ENCODE peak calls at places on chromosome 13, in ten cellular contexts. One of them, this sample, is unnamed.
A peak's percentile ranks its signal among the peaks of the same experiment; 100 is the strongest.

GRCh38 chr13:98048263-98048662 is 94.6 kb upstream of the FARP1 start:
- DNase-seq in globus pallidus: no peak
- DNase-seq in activated naive CD4-positive, alpha-beta T cell: no peak
- DNase-seq in activated naive CD8-positive, alpha-beta T cell treated with anti-CD3 and anti-CD28 coated beads, Interleukin-2, amount 50 U/mL, for 16 hours: no peak
- DNase-seq in C1 segment of cervical spinal cord: no peak
- DNase-seq in breast epithelium: no peak
- DNase-seq in Calu3: no peak
- DNase-seq in HS-5: no peak
- DNase-seq in fibroblast of pulmonary artery: no peak
- DNase-seq in NCI-H510A treated with DMSO at 0.1 percent for 48 hours: no peak
- DNase-seq in this sample: no peak

GRCh38 chr13:92553470-92554114 is 673.0 kb upstream of the GPC6 start:
- DNase-seq in globus pallidus: no peak
- DNase-seq in activated naive CD4-positive, alpha-beta T cell: no peak
- DNase-seq in activated naive CD8-positive, alpha-beta T cell treated with anti-CD3 and anti-CD28 coated beads, Interleukin-2, amount 50 U/mL, for 16 hours: no peak
- DNase-seq in C1 segment of cervical spinal cord: no peak
- DNase-seq in breast epithelium: no peak
- DNase-seq in Calu3: no peak
- DNase-seq in HS-5: no peak
- DNase-seq in fibroblast of pulmonary artery: no peak
- DNase-seq in NCI-H510A treated with DMSO at 0.1 percent for 48 hours: no peak
- DNase-seq in this sample: no peak

GRCh38 chr13:110380359-110381028 is 73.4 kb downstream of the COL4A2 start:
- DNase-seq in globus pallidus: no peak
- DNase-seq in activated naive CD4-positive, alpha-beta T cell: no peak
- DNase-seq in activated naive CD8-positive, alpha-beta T cell treated with anti-CD3 and anti-CD28 coated beads, Interleukin-2, amount 50 U/mL, for 16 hours: no peak
- DNase-seq in C1 segment of cervical spinal cord: no peak
- DNase-seq in breast epithelium: no peak
- DNase-seq in Calu3: peak; percentile 1
- DNase-seq in HS-5: no peak
- DNase-seq in fibroblast of pulmonary artery: peak; percentile 89
- DNase-seq in NCI-H510A treated with DMSO at 0.1 percent for 48 hours: no peak
- DNase-seq in this sample: no peak

GRCh38 chr13:30803791-30804190 is 68.4 kb downstream of the ALOX5AP start:
- DNase-seq in globus pallidus: no peak
- DNase-seq in activated naive CD4-positive, alpha-beta T cell: no peak
- DNase-seq in activated naive CD8-positive, alpha-beta T cell treated with anti-CD3 and anti-CD28 coated beads, Interleukin-2, amount 50 U/mL, for 16 hours: no peak
- DNase-seq in C1 segment of cervical spinal cord: no peak
- DNase-seq in breast epithelium: no peak
- DNase-seq in Calu3: no peak
- DNase-seq in HS-5: no peak
- DNase-seq in fibroblast of pulmonary artery: no peak
- DNase-seq in NCI-H510A treated with DMSO at 0.1 percent for 48 hours: no peak
- DNase-seq in this sample: no peak

GRCh38 chr13:20672772-20673171 is 30.7 kb upstream of the IL17D start:
- DNase-seq in globus pallidus: no peak
- DNase-seq in activated naive CD4-positive, alpha-beta T cell: no peak
- DNase-seq in activated naive CD8-positive, alpha-beta T cell treated with anti-CD3 and anti-CD28 coated beads, Interleukin-2, amount 50 U/mL, for 16 hours: no peak
- DNase-seq in C1 segment of cervical spinal cord: no peak
- DNase-seq in breast epithelium: no peak
- DNase-seq in Calu3: no peak
- DNase-seq in HS-5: no peak
- DNase-seq in fibroblast of pulmonary artery: peak; percentile 80
- DNase-seq in NCI-H510A treated with DMSO at 0.1 percent for 48 hours: no peak
- DNase-seq in this sample: no peak

GRCh38 chr13:107066355-107066754 is 498.4 kb upstream of the ARGLU1 start:
- DNase-seq in globus pallidus: no peak
- DNase-seq in activated naive CD4-positive, alpha-beta T cell: no peak
- DNase-seq in activated naive CD8-positive, alpha-beta T cell treated with anti-CD3 and anti-CD28 coated beads, Interleukin-2, amount 50 U/mL, for 16 hours: no peak
- DNase-seq in C1 segment of cervical spinal cord: no peak
- DNase-seq in breast epithelium: no peak
- DNase-seq in Calu3: no peak
- DNase-seq in HS-5: no peak
- DNase-seq in fibroblast of pulmonary artery: no peak
- DNase-seq in NCI-H510A treated with DMSO at 0.1 percent for 48 hours: no peak
- DNase-seq in this sample: no peak

GRCh38 chr13:92074658-92075057 is 676.2 kb downstream of the GPC5 start:
- DNase-seq in globus pallidus: peak; percentile 24
- DNase-seq in activated naive CD4-positive, alpha-beta T cell: no peak
- DNase-seq in activated naive CD8-positive, alpha-beta T cell treated with anti-CD3 and anti-CD28 coated beads, Interleukin-2, amount 50 U/mL, for 16 hours: no peak
- DNase-seq in C1 segment of cervical spinal cord: no peak
- DNase-seq in breast epithelium: no peak
- DNase-seq in Calu3: no peak
- DNase-seq in HS-5: no peak
- DNase-seq in fibroblast of pulmonary artery: peak; percentile 11
- DNase-seq in NCI-H510A treated with DMSO at 0.1 percent for 48 hours: no peak
- DNase-seq in this sample: peak; percentile 2

GRCh38 chr13:48833412-48833811 is 142.3 kb upstream of the FNDC3A start:
- DNase-seq in globus pallidus: no peak
- DNase-seq in activated naive CD4-positive, alpha-beta T cell: no peak
- DNase-seq in activated naive CD8-positive, alpha-beta T cell treated with anti-CD3 and anti-CD28 coated beads, Interleukin-2, amount 50 U/mL, for 16 hours: no peak
- DNase-seq in C1 segment of cervical spinal cord: no peak
- DNase-seq in breast epithelium: no peak
- DNase-seq in Calu3: no peak
- DNase-seq in HS-5: no peak
- DNase-seq in fibroblast of pulmonary artery: no peak
- DNase-seq in NCI-H510A treated with DMSO at 0.1 percent for 48 hours: no peak
- DNase-seq in this sample: no peak

GRCh38 chr13:114124921-114125320 is 7.5 kb downstream of the RASA3 start:
- DNase-seq in globus pallidus: no peak
- DNase-seq in activated naive CD4-positive, alpha-beta T cell: peak; percentile 49
- DNase-seq in activated naive CD8-positive, alpha-beta T cell treated with anti-CD3 and anti-CD28 coated beads, Interleukin-2, amount 50 U/mL, for 16 hours: peak; percentile 58
- DNase-seq in C1 segment of cervical spinal cord: no peak
- DNase-seq in breast epithelium: no peak
- DNase-seq in Calu3: no peak
- DNase-seq in HS-5: peak; percentile 44
- DNase-seq in fibroblast of pulmonary artery: peak; percentile 66
- DNase-seq in NCI-H510A treated with DMSO at 0.1 percent for 48 hours: no peak
- DNase-seq in this sample: no peak

GRCh38 chr13:38821753-38822551 is 135.1 kb downstream of the FREM2 start:
- DNase-seq in globus pallidus: peak; percentile 95
- DNase-seq in activated naive CD4-positive, alpha-beta T cell: no peak
- DNase-seq in activated naive CD8-positive, alpha-beta T cell treated with anti-CD3 and anti-CD28 coated beads, Interleukin-2, amount 50 U/mL, for 16 hours: no peak
- DNase-seq in C1 segment of cervical spinal cord: peak; percentile 81
- DNase-seq in breast epithelium: peak; percentile 63
- DNase-seq in Calu3: peak; percentile 1
- DNase-seq in HS-5: no peak
- DNase-seq in fibroblast of pulmonary artery: no peak
- DNase-seq in NCI-H510A treated with DMSO at 0.1 percent for 48 hours: no peak
- DNase-seq in this sample: no peak

GRCh38 chr13:108561152-108561551 is 68.3 kb upstream of the MYO16 start:
- DNase-seq in globus pallidus: peak; percentile 4
- DNase-seq in activated naive CD4-positive, alpha-beta T cell: no peak
- DNase-seq in activated naive CD8-positive, alpha-beta T cell treated with anti-CD3 and anti-CD28 coated beads, Interleukin-2, amount 50 U/mL, for 16 hours: no peak
- DNase-seq in C1 segment of cervical spinal cord: no peak
- DNase-seq in breast epithelium: no peak
- DNase-seq in Calu3: no peak
- DNase-seq in HS-5: no peak
- DNase-seq in fibroblast of pulmonary artery: no peak
- DNase-seq in NCI-H510A treated with DMSO at 0.1 percent for 48 hours: peak; percentile 41
- DNase-seq in this sample: no peak

GRCh38 chr13:69856331-69856730 is 251.3 kb upstream of the ATXN8OS start:
- DNase-seq in globus pallidus: no peak
- DNase-seq in activated naive CD4-positive, alpha-beta T cell: no peak
- DNase-seq in activated naive CD8-positive, alpha-beta T cell treated with anti-CD3 and anti-CD28 coated beads, Interleukin-2, amount 50 U/mL, for 16 hours: no peak
- DNase-seq in C1 segment of cervical spinal cord: no peak
- DNase-seq in breast epithelium: no peak
- DNase-seq in Calu3: peak; percentile 3
- DNase-seq in HS-5: no peak
- DNase-seq in fibroblast of pulmonary artery: no peak
- DNase-seq in NCI-H510A treated with DMSO at 0.1 percent for 48 hours: no peak
- DNase-seq in this sample: no peak

GRCh38 chr13:90084684-90085290 is 1262.7 kb upstream of the MIR17HG start:
- DNase-seq in globus pallidus: no peak
- DNase-seq in activated naive CD4-positive, alpha-beta T cell: no peak
- DNase-seq in activated naive CD8-positive, alpha-beta T cell treated with anti-CD3 and anti-CD28 coated beads, Interleukin-2, amount 50 U/mL, for 16 hours: no peak
- DNase-seq in C1 segment of cervical spinal cord: no peak
- DNase-seq in breast epithelium: no peak
- DNase-seq in Calu3: no peak
- DNase-seq in HS-5: peak; percentile 3
- DNase-seq in fibroblast of pulmonary artery: peak; percentile 29
- DNase-seq in NCI-H510A treated with DMSO at 0.1 percent for 48 hours: no peak
- DNase-seq in this sample: no peak

GRCh38 chr13:36131215-36131930 is at the start of gene DCLK1:
- DNase-seq in globus pallidus: peak; percentile 20
- DNase-seq in activated naive CD4-positive, alpha-beta T cell: no peak
- DNase-seq in activated naive CD8-positive, alpha-beta T cell treated with anti-CD3 and anti-CD28 coated beads, Interleukin-2, amount 50 U/mL, for 16 hours: no peak
- DNase-seq in C1 segment of cervical spinal cord: no peak
- DNase-seq in breast epithelium: no peak
- DNase-seq in Calu3: no peak
- DNase-seq in HS-5: no peak
- DNase-seq in fibroblast of pulmonary artery: peak; percentile 39
- DNase-seq in NCI-H510A treated with DMSO at 0.1 percent for 48 hours: peak; percentile 27
- DNase-seq in this sample: no peak

GRCh38 chr13:84352946-84353345 is 470.7 kb upstream of the SLITRK1 start:
- DNase-seq in globus pallidus: no peak
- DNase-seq in activated naive CD4-positive, alpha-beta T cell: no peak
- DNase-seq in activated naive CD8-positive, alpha-beta T cell treated with anti-CD3 and anti-CD28 coated beads, Interleukin-2, amount 50 U/mL, for 16 hours: no peak
- DNase-seq in C1 segment of cervical spinal cord: no peak
- DNase-seq in breast epithelium: no peak
- DNase-seq in Calu3: no peak
- DNase-seq in HS-5: no peak
- DNase-seq in fibroblast of pulmonary artery: no peak
- DNase-seq in NCI-H510A treated with DMSO at 0.1 percent for 48 hours: no peak
- DNase-seq in this sample: no peak

GRCh38 chr13:112685856-112686255 is 4.0 kb upstream of the ATP11A start:
- DNase-seq in globus pallidus: no peak
- DNase-seq in activated naive CD4-positive, alpha-beta T cell: no peak
- DNase-seq in activated naive CD8-positive, alpha-beta T cell treated with anti-CD3 and anti-CD28 coated beads, Interleukin-2, amount 50 U/mL, for 16 hours: no peak
- DNase-seq in C1 segment of cervical spinal cord: no peak
- DNase-seq in breast epithelium: no peak
- DNase-seq in Calu3: peak; percentile 42
- DNase-seq in HS-5: no peak
- DNase-seq in fibroblast of pulmonary artery: no peak
- DNase-seq in NCI-H510A treated with DMSO at 0.1 percent for 48 hours: no peak
- DNase-seq in this sample: no peak

GRCh38 chr13:41216160-41216559 is 21.8 kb upstream of the KBTBD7 start:
- DNase-seq in globus pallidus: no peak
- DNase-seq in activated naive CD4-positive, alpha-beta T cell: no peak
- DNase-seq in activated naive CD8-positive, alpha-beta T cell treated with anti-CD3 and anti-CD28 coated beads, Interleukin-2, amount 50 U/mL, for 16 hours: no peak
- DNase-seq in C1 segment of cervical spinal cord: no peak
- DNase-seq in breast epithelium: no peak
- DNase-seq in Calu3: no peak
- DNase-seq in HS-5: no peak
- DNase-seq in fibroblast of pulmonary artery: peak; percentile 46
- DNase-seq in NCI-H510A treated with DMSO at 0.1 percent for 48 hours: no peak
- DNase-seq in this sample: no peak

GRCh38 chr13:27001705-27002104 is 169.9 kb downstream of the USP12 start:
- DNase-seq in globus pallidus: no peak
- DNase-seq in activated naive CD4-positive, alpha-beta T cell: no peak
- DNase-seq in activated naive CD8-positive, alpha-beta T cell treated with anti-CD3 and anti-CD28 coated beads, Interleukin-2, amount 50 U/mL, for 16 hours: no peak
- DNase-seq in C1 segment of cervical spinal cord: no peak
- DNase-seq in breast epithelium: no peak
- DNase-seq in Calu3: no peak
- DNase-seq in HS-5: no peak
- DNase-seq in fibroblast of pulmonary artery: no peak
- DNase-seq in NCI-H510A treated with DMSO at 0.1 percent for 48 hours: peak; percentile 75
- DNase-seq in this sample: no peak

GRCh38 chr13:50678464-50679162 is 164.9 kb downstream of the DLEU7 start:
- DNase-seq in globus pallidus: peak; percentile 59
- DNase-seq in activated naive CD4-positive, alpha-beta T cell: no peak
- DNase-seq in activated naive CD8-positive, alpha-beta T cell treated with anti-CD3 and anti-CD28 coated beads, Interleukin-2, amount 50 U/mL, for 16 hours: no peak
- DNase-seq in C1 segment of cervical spinal cord: no peak
- DNase-seq in breast epithelium: no peak
- DNase-seq in Calu3: peak; percentile 3
- DNase-seq in HS-5: peak; percentile 58
- DNase-seq in fibroblast of pulmonary artery: peak; percentile 55
- DNase-seq in NCI-H510A treated with DMSO at 0.1 percent for 48 hours: no peak
- DNase-seq in this sample: peak; percentile 30

GRCh38 chr13:40101708-40102359 is 446.4 kb downstream of the COG6 start:
- DNase-seq in globus pallidus: no peak
- DNase-seq in activated naive CD4-positive, alpha-beta T cell: no peak
- DNase-seq in activated naive CD8-positive, alpha-beta T cell treated with anti-CD3 and anti-CD28 coated beads, Interleukin-2, amount 50 U/mL, for 16 hours: no peak
- DNase-seq in C1 segment of cervical spinal cord: no peak
- DNase-seq in breast epithelium: no peak
- DNase-seq in Calu3: no peak
- DNase-seq in HS-5: no peak
- DNase-seq in fibroblast of pulmonary artery: no peak
- DNase-seq in NCI-H510A treated with DMSO at 0.1 percent for 48 hours: no peak
- DNase-seq in this sample: no peak

GRCh38 chr13:47025791-47026419 is 129.1 kb upstream of the HTR2A start:
- DNase-seq in globus pallidus: no peak
- DNase-seq in activated naive CD4-positive, alpha-beta T cell: no peak
- DNase-seq in activated naive CD8-positive, alpha-beta T cell treated with anti-CD3 and anti-CD28 coated beads, Interleukin-2, amount 50 U/mL, for 16 hours: no peak
- DNase-seq in C1 segment of cervical spinal cord: no peak
- DNase-seq in breast epithelium: no peak
- DNase-seq in Calu3: no peak
- DNase-seq in HS-5: no peak
- DNase-seq in fibroblast of pulmonary artery: peak; percentile 29
- DNase-seq in NCI-H510A treated with DMSO at 0.1 percent for 48 hours: no peak
- DNase-seq in this sample: no peak

GRCh38 chr13:99505814-99506269 is 4.6 kb downstream of the TM9SF2 start:
- DNase-seq in globus pallidus: no peak
- DNase-seq in activated naive CD4-positive, alpha-beta T cell: no peak
- DNase-seq in activated naive CD8-positive, alpha-beta T cell treated with anti-CD3 and anti-CD28 coated beads, Interleukin-2, amount 50 U/mL, for 16 hours: no peak
- DNase-seq in C1 segment of cervical spinal cord: no peak
- DNase-seq in breast epithelium: no peak
- DNase-seq in Calu3: no peak
- DNase-seq in HS-5: no peak
- DNase-seq in fibroblast of pulmonary artery: peak; percentile 37
- DNase-seq in NCI-H510A treated with DMSO at 0.1 percent for 48 hours: no peak
- DNase-seq in this sample: peak; percentile 12

GRCh38 chr13:23828866-23829265 is 60.3 kb downstream of the MIPEP start:
- DNase-seq in globus pallidus: no peak
- DNase-seq in activated naive CD4-positive, alpha-beta T cell: no peak
- DNase-seq in activated naive CD8-positive, alpha-beta T cell treated with anti-CD3 and anti-CD28 coated beads, Interleukin-2, amount 50 U/mL, for 16 hours: no peak
- DNase-seq in C1 segment of cervical spinal cord: no peak
- DNase-seq in breast epithelium: no peak
- DNase-seq in Calu3: no peak
- DNase-seq in HS-5: no peak
- DNase-seq in fibroblast of pulmonary artery: peak; percentile 51
- DNase-seq in NCI-H510A treated with DMSO at 0.1 percent for 48 hours: no peak
- DNase-seq in this sample: no peak

GRCh38 chr13:28750187-28751045 is 31.6 kb upstream of the SLC46A3 start:
- DNase-seq in globus pallidus: no peak
- DNase-seq in activated naive CD4-positive, alpha-beta T cell: no peak
- DNase-seq in activated naive CD8-positive, alpha-beta T cell treated with anti-CD3 and anti-CD28 coated beads, Interleukin-2, amount 50 U/mL, for 16 hours: no peak
- DNase-seq in C1 segment of cervical spinal cord: no peak
- DNase-seq in breast epithelium: no peak
- DNase-seq in Calu3: no peak
- DNase-seq in HS-5: no peak
- DNase-seq in fibroblast of pulmonary artery: peak; percentile 66
- DNase-seq in NCI-H510A treated with DMSO at 0.1 percent for 48 hours: no peak
- DNase-seq in this sample: no peak

GRCh38 chr13:59391696-59392095 is 772.0 kb downstream of the DIAPH3 start:
- DNase-seq in globus pallidus: peak; percentile 63
- DNase-seq in activated naive CD4-positive, alpha-beta T cell: peak; percentile 7
- DNase-seq in activated naive CD8-positive, alpha-beta T cell treated with anti-CD3 and anti-CD28 coated beads, Interleukin-2, amount 50 U/mL, for 16 hours: peak; percentile 8
- DNase-seq in C1 segment of cervical spinal cord: no peak
- DNase-seq in breast epithelium: no peak
- DNase-seq in Calu3: peak; percentile 39
- DNase-seq in HS-5: peak; percentile 26
- DNase-seq in fibroblast of pulmonary artery: peak; percentile 86
- DNase-seq in NCI-H510A treated with DMSO at 0.1 percent for 48 hours: peak; percentile 6
- DNase-seq in this sample: peak; percentile 63

GRCh38 chr13:31545616-31546015 is 193.7 kb upstream of the RXFP2 start:
- DNase-seq in globus pallidus: no peak
- DNase-seq in activated naive CD4-positive, alpha-beta T cell: no peak
- DNase-seq in activated naive CD8-positive, alpha-beta T cell treated with anti-CD3 and anti-CD28 coated beads, Interleukin-2, amount 50 U/mL, for 16 hours: no peak
- DNase-seq in C1 segment of cervical spinal cord: no peak
- DNase-seq in breast epithelium: no peak
- DNase-seq in Calu3: no peak
- DNase-seq in HS-5: no peak
- DNase-seq in fibroblast of pulmonary artery: peak; percentile 49
- DNase-seq in NCI-H510A treated with DMSO at 0.1 percent for 48 hours: no peak
- DNase-seq in this sample: no peak

GRCh38 chr13:96020155-96020575 is 33.0 kb downstream of the UGGT2 start:
- DNase-seq in globus pallidus: peak; percentile 74
- DNase-seq in activated naive CD4-positive, alpha-beta T cell: no peak
- DNase-seq in activated naive CD8-positive, alpha-beta T cell treated with anti-CD3 and anti-CD28 coated beads, Interleukin-2, amount 50 U/mL, for 16 hours: no peak
- DNase-seq in C1 segment of cervical spinal cord: no peak
- DNase-seq in breast epithelium: no peak
- DNase-seq in Calu3: peak; percentile 23
- DNase-seq in HS-5: no peak
- DNase-seq in fibroblast of pulmonary artery: peak; percentile 88
- DNase-seq in NCI-H510A treated with DMSO at 0.1 percent for 48 hours: peak; percentile 89
- DNase-seq in this sample: peak; percentile 37

GRCh38 chr13:98397221-98397620 is 179.7 kb downstream of the STK24 start:
- DNase-seq in globus pallidus: no peak
- DNase-seq in activated naive CD4-positive, alpha-beta T cell: no peak
- DNase-seq in activated naive CD8-positive, alpha-beta T cell treated with anti-CD3 and anti-CD28 coated beads, Interleukin-2, amount 50 U/mL, for 16 hours: no peak
- DNase-seq in C1 segment of cervical spinal cord: no peak
- DNase-seq in breast epithelium: no peak
- DNase-seq in Calu3: no peak
- DNase-seq in HS-5: no peak
- DNase-seq in fibroblast of pulmonary artery: peak; percentile 30
- DNase-seq in NCI-H510A treated with DMSO at 0.1 percent for 48 hours: no peak
- DNase-seq in this sample: no peak